ENCODE peak calls at places on chromosome 13, in eight cellular contexts. One of them, this sample, is unnamed.

GRCh38 chr13:45626731-45627374 is 11.3 kb upstream of the ERICH6B start:
- DNase-seq in IMR-90: no peak
- DNase-seq in A549: no peak
- DNase-seq in K562: no peak
- DNase-seq in SK-N-SH: peak
- DNase-seq in GM12878: no peak
- DNase-seq in HepG2: no peak
- DNase-seq in H1: no peak
- DNase-seq in this sample: no peak

GRCh38 chr13:24181991-24182702 is 21.6 kb downstream of the SPATA13 start:
- DNase-seq in IMR-90: no peak
- DNase-seq in A549: no peak
- DNase-seq in K562: no peak
- DNase-seq in SK-N-SH: no peak
- DNase-seq in GM12878: no peak
- DNase-seq in HepG2: peak
- DNase-seq in H1: no peak
- DNase-seq in this sample: no peak

GRCh38 chr13:43730642-43731041 is 56.1 kb downstream of the ENOX1 start:
- DNase-seq in IMR-90: peak
- DNase-seq in A549: no peak
- DNase-seq in K562: no peak
- DNase-seq in SK-N-SH: no peak
- DNase-seq in GM12878: no peak
- DNase-seq in HepG2: no peak
- DNase-seq in H1: no peak
- DNase-seq in this sample: no peak

GRCh38 chr13:48142437-48142836 is 47.5 kb upstream of the MED4 start:
- DNase-seq in IMR-90: no peak
- DNase-seq in A549: no peak
- DNase-seq in K562: no peak
- DNase-seq in SK-N-SH: no peak
- DNase-seq in GM12878: peak
- DNase-seq in HepG2: no peak
- DNase-seq in H1: no peak
- DNase-seq in this sample: no peak

GRCh38 chr13:33767140-33767539 is 50.8 kb upstream of the RFC3 start:
- DNase-seq in IMR-90: no peak
- DNase-seq in A549: no peak
- DNase-seq in K562: no peak
- DNase-seq in SK-N-SH: no peak
- DNase-seq in GM12878: no peak
- DNase-seq in HepG2: no peak
- DNase-seq in H1: no peak
- DNase-seq in this sample: no peak

GRCh38 chr13:32726374-32727037 is 140.3 kb downstream of the PDS5B start:
- DNase-seq in IMR-90: no peak
- DNase-seq in A549: no peak
- DNase-seq in K562: no peak
- DNase-seq in SK-N-SH: no peak
- DNase-seq in GM12878: no peak
- DNase-seq in HepG2: no peak
- DNase-seq in H1: no peak
- DNase-seq in this sample: no peak

GRCh38 chr13:105920375-105920774 is 615.1 kb downstream of the EFNB2 start:
- DNase-seq in IMR-90: peak
- DNase-seq in A549: peak
- DNase-seq in K562: no peak
- DNase-seq in SK-N-SH: no peak
- DNase-seq in GM12878: no peak
- DNase-seq in HepG2: no peak
- DNase-seq in H1: no peak
- DNase-seq in this sample: no peak

GRCh38 chr13:47904239-47904638 is 96.8 kb downstream of the SUCLA2 start:
- DNase-seq in IMR-90: no peak
- DNase-seq in A549: no peak
- DNase-seq in K562: peak
- DNase-seq in SK-N-SH: no peak
- DNase-seq in GM12878: no peak
- DNase-seq in HepG2: no peak
- DNase-seq in H1: no peak
- DNase-seq in this sample: no peak

GRCh38 chr13:106033634-106034033 is 501.8 kb downstream of the EFNB2 start:
- DNase-seq in IMR-90: peak
- DNase-seq in A549: peak
- DNase-seq in K562: no peak
- DNase-seq in SK-N-SH: no peak
- DNase-seq in GM12878: no peak
- DNase-seq in HepG2: peak
- DNase-seq in H1: no peak
- DNase-seq in this sample: no peak

GRCh38 chr13:44726777-44727176 is 150.6 kb upstream of the TSC22D1 start:
- DNase-seq in IMR-90: no peak
- DNase-seq in A549: no peak
- DNase-seq in K562: no peak
- DNase-seq in SK-N-SH: no peak
- DNase-seq in GM12878: no peak
- DNase-seq in HepG2: no peak
- DNase-seq in H1: no peak
- DNase-seq in this sample: no peak

GRCh38 chr13:107866007-107866665 is 349.2 kb downstream of the LIG4 start:
- DNase-seq in IMR-90: peak
- DNase-seq in A549: peak
- DNase-seq in K562: peak
- DNase-seq in SK-N-SH: peak
- DNase-seq in GM12878: no peak
- DNase-seq in HepG2: no peak
- DNase-seq in H1: peak
- DNase-seq in this sample: peak

GRCh38 chr13:34416833-34417425 is 525.1 kb upstream of the NBEA start:
- DNase-seq in IMR-90: peak
- DNase-seq in A549: no peak
- DNase-seq in K562: no peak
- DNase-seq in SK-N-SH: no peak
- DNase-seq in GM12878: no peak
- DNase-seq in HepG2: no peak
- DNase-seq in H1: no peak
- DNase-seq in this sample: no peak

GRCh38 chr13:102401305-102401704 is 543 bp downstream of the FGF14 start:
- DNase-seq in IMR-90: no peak
- DNase-seq in A549: no peak
- DNase-seq in K562: no peak
- DNase-seq in SK-N-SH: peak
- DNase-seq in GM12878: no peak
- DNase-seq in HepG2: no peak
- DNase-seq in H1: no peak
- DNase-seq in this sample: no peak

GRCh38 chr13:66748712-66749111 is 481.4 kb downstream of the PCDH9 start:
- DNase-seq in IMR-90: no peak
- DNase-seq in A549: no peak
- DNase-seq in K562: no peak
- DNase-seq in SK-N-SH: no peak
- DNase-seq in GM12878: no peak
- DNase-seq in HepG2: no peak
- DNase-seq in H1: no peak
- DNase-seq in this sample: no peak

GRCh38 chr13:72139192-72139591 is 272.2 kb upstream of the DACH1 start:
- DNase-seq in IMR-90: no peak
- DNase-seq in A549: no peak
- DNase-seq in K562: no peak
- DNase-seq in SK-N-SH: no peak
- DNase-seq in GM12878: no peak
- DNase-seq in HepG2: no peak
- DNase-seq in H1: no peak
- DNase-seq in this sample: no peak

GRCh38 chr13:64755961-64756360 is 2474.2 kb downstream of the PCDH9 start:
- DNase-seq in IMR-90: no peak
- DNase-seq in A549: no peak
- DNase-seq in K562: no peak
- DNase-seq in SK-N-SH: no peak
- DNase-seq in GM12878: no peak
- DNase-seq in HepG2: no peak
- DNase-seq in H1: no peak
- DNase-seq in this sample: no peak

GRCh38 chr13:28716511-28716910 is 2.3 kb downstream of the SLC46A3 start:
- DNase-seq in IMR-90: peak
- DNase-seq in A549: peak
- DNase-seq in K562: no peak
- DNase-seq in SK-N-SH: no peak
- DNase-seq in GM12878: no peak
- DNase-seq in HepG2: no peak
- DNase-seq in H1: no peak
- DNase-seq in this sample: no peak

GRCh38 chr13:46655727-46656180 is 102.8 kb downstream of the LRCH1 start:
- DNase-seq in IMR-90: no peak
- DNase-seq in A549: no peak
- DNase-seq in K562: no peak
- DNase-seq in SK-N-SH: no peak
- DNase-seq in GM12878: no peak
- DNase-seq in HepG2: no peak
- DNase-seq in H1: no peak
- DNase-seq in this sample: no peak

GRCh38 chr13:27644302-27644701 is 22.6 kb downstream of the POLR1D start:
- DNase-seq in IMR-90: peak
- DNase-seq in A549: no peak
- DNase-seq in K562: no peak
- DNase-seq in SK-N-SH: no peak
- DNase-seq in GM12878: no peak
- DNase-seq in HepG2: no peak
- DNase-seq in H1: no peak
- DNase-seq in this sample: no peak

GRCh38 chr13:52706074-52706473 is 33.5 kb downstream of the CNMD start:
- DNase-seq in IMR-90: no peak
- DNase-seq in A549: no peak
- DNase-seq in K562: no peak
- DNase-seq in SK-N-SH: no peak
- DNase-seq in GM12878: no peak
- DNase-seq in HepG2: no peak
- DNase-seq in H1: no peak
- DNase-seq in this sample: no peak

GRCh38 chr13:66933994-66934393 is 296.1 kb downstream of the PCDH9 start:
- DNase-seq in IMR-90: peak
- DNase-seq in A549: peak
- DNase-seq in K562: peak
- DNase-seq in SK-N-SH: no peak
- DNase-seq in GM12878: no peak
- DNase-seq in HepG2: no peak
- DNase-seq in H1: no peak
- DNase-seq in this sample: no peak

GRCh38 chr13:76823969-76824368 is 62.2 kb downstream of the KCTD12 start:
- DNase-seq in IMR-90: no peak
- DNase-seq in A549: no peak
- DNase-seq in K562: no peak
- DNase-seq in SK-N-SH: no peak
- DNase-seq in GM12878: no peak
- DNase-seq in HepG2: no peak
- DNase-seq in H1: no peak
- DNase-seq in this sample: no peak
- TF ChIP-seq USF2 in IMR-90: no peak
- TF ChIP-seq USF2 in A549: no peak
- TF ChIP-seq USF2 in K562: no peak
- TF ChIP-seq USF2 in SK-N-SH: no peak
- TF ChIP-seq USF2 in GM12878: no peak
- TF ChIP-seq USF2 in HepG2: no peak
- TF ChIP-seq USF2 in H1: no peak
- TF ChIP-seq USF2 in this sample: no peak

GRCh38 chr13:97136418-97136817 is 85.7 kb upstream of the MBNL2 start:
- DNase-seq in IMR-90: no peak
- DNase-seq in A549: no peak
- DNase-seq in K562: no peak
- DNase-seq in SK-N-SH: no peak
- DNase-seq in GM12878: no peak
- DNase-seq in HepG2: no peak
- DNase-seq in H1: no peak
- DNase-seq in this sample: no peak

GRCh38 chr13:97131447-97131846 is 90.7 kb upstream of the MBNL2 start:
- DNase-seq in IMR-90: no peak
- DNase-seq in A549: no peak
- DNase-seq in K562: no peak
- DNase-seq in SK-N-SH: no peak
- DNase-seq in GM12878: no peak
- DNase-seq in HepG2: no peak
- DNase-seq in H1: no peak
- DNase-seq in this sample: no peak

GRCh38 chr13:97133554-97133953 is 88.6 kb upstream of the MBNL2 start:
- DNase-seq in IMR-90: no peak
- DNase-seq in A549: no peak
- DNase-seq in K562: no peak
- DNase-seq in SK-N-SH: no peak
- DNase-seq in GM12878: no peak
- DNase-seq in HepG2: no peak
- DNase-seq in H1: no peak
- DNase-seq in this sample: no peak

GRCh38 chr13:97133955-97134354 is 88.2 kb upstream of the MBNL2 start:
- DNase-seq in IMR-90: no peak
- DNase-seq in A549: peak
- DNase-seq in K562: no peak
- DNase-seq in SK-N-SH: no peak
- DNase-seq in GM12878: no peak
- DNase-seq in HepG2: peak
- DNase-seq in H1: no peak
- DNase-seq in this sample: no peak

GRCh38 chr13:97134364-97135095 is 87.6 kb upstream of the MBNL2 start:
- DNase-seq in IMR-90: peak
- DNase-seq in A549: no peak
- DNase-seq in K562: no peak
- DNase-seq in SK-N-SH: no peak
- DNase-seq in GM12878: no peak
- DNase-seq in HepG2: no peak
- DNase-seq in H1: no peak
- DNase-seq in this sample: no peak
- TF ChIP-seq USF2 in IMR-90: no peak
- TF ChIP-seq USF2 in A549: no peak
- TF ChIP-seq USF2 in K562: no peak
- TF ChIP-seq USF2 in SK-N-SH: no peak
- TF ChIP-seq USF2 in GM12878: no peak
- TF ChIP-seq USF2 in HepG2: no peak
- TF ChIP-seq USF2 in H1: no peak
- TF ChIP-seq USF2 in this sample: no peak

GRCh38 chr13:49567501-49567900 is 17.9 kb downstream of the RCBTB1 start:
- DNase-seq in IMR-90: no peak
- DNase-seq in A549: no peak
- DNase-seq in K562: no peak
- DNase-seq in SK-N-SH: no peak
- DNase-seq in GM12878: no peak
- DNase-seq in HepG2: no peak
- DNase-seq in H1: no peak
- DNase-seq in this sample: no peak

GRCh38 chr13:49571299-49572240 is 13.8 kb downstream of the RCBTB1 start:
- DNase-seq in IMR-90: no peak
- DNase-seq in A549: no peak
- DNase-seq in K562: no peak
- DNase-seq in SK-N-SH: no peak
- DNase-seq in GM12878: peak
- DNase-seq in HepG2: no peak
- DNase-seq in H1: no peak
- DNase-seq in this sample: no peak

GRCh38 chr13:49569993-49570689 is 15.2 kb downstream of the RCBTB1 start:
- DNase-seq in IMR-90: no peak
- DNase-seq in A549: no peak
- DNase-seq in K562: no peak
- DNase-seq in SK-N-SH: peak
- DNase-seq in GM12878: no peak
- DNase-seq in HepG2: no peak
- DNase-seq in H1: no peak
- DNase-seq in this sample: no peak
- TF ChIP-seq USF2 in IMR-90: no peak
- TF ChIP-seq USF2 in A549: no peak
- TF ChIP-seq USF2 in K562: no peak
- TF ChIP-seq USF2 in SK-N-SH: no peak
- TF ChIP-seq USF2 in GM12878: no peak
- TF ChIP-seq USF2 in HepG2: no peak
- TF ChIP-seq USF2 in H1: no peak
- TF ChIP-seq USF2 in this sample: no peak

GRCh38 chr13:113589251-113589960 is 4.9 kb downstream of the TFDP1 start:
- DNase-seq in IMR-90: no peak
- DNase-seq in A549: no peak
- DNase-seq in K562: no peak
- DNase-seq in SK-N-SH: no peak
- DNase-seq in GM12878: no peak
- DNase-seq in HepG2: no peak
- DNase-seq in H1: peak
- DNase-seq in this sample: no peak
- TF ChIP-seq USF2 in IMR-90: no peak
- TF ChIP-seq USF2 in A549: no peak
- TF ChIP-seq USF2 in K562: no peak
- TF ChIP-seq USF2 in SK-N-SH: no peak
- TF ChIP-seq USF2 in GM12878: no peak
- TF ChIP-seq USF2 in HepG2: no peak
- TF ChIP-seq USF2 in H1: no peak
- TF ChIP-seq USF2 in this sample: no peak